ENCODE peak calls at places on chromosome 11, in four cellular contexts. N, D, Y and B are unnamed samples.
A peak's percentile ranks its signal among the peaks of the same experiment; 100 is the strongest.

GRCh38 chr11:14537134-14537599 is 17.0 kb upstream of the PSMA1 start:
- DNase-seq in N (peak; percentile 22), D (peak; percentile 15), Y (no peak), B (peak; percentile 62)

GRCh38 chr11:75346296-75346695 is 5.2 kb downstream of the ARRB1 start:
- DNase-seq in N (no peak), D (no peak), Y (no peak), B (no peak)

GRCh38 chr11:41309111-41309522 is 150.3 kb downstream of the LRRC4C start:
- DNase-seq in N (no peak), D (no peak), Y (no peak), B (no peak)

GRCh38 chr11:134609361-134610115 is 197.5 kb upstream of the B3GAT1 start:
- DNase-seq in N (no peak), D (no peak), Y (peak; percentile 57), B (no peak)

GRCh38 chr11:107397357-107397756 is 60.3 kb downstream of the CWF19L2 start:
- DNase-seq in N (no peak), D (no peak), Y (no peak), B (no peak)

GRCh38 chr11:11382858-11383532 is 29.9 kb upstream of the CSNK2A3 start:
- DNase-seq in N (no peak), D (no peak), Y (no peak), B (no peak)

GRCh38 chr11:69153661-69154060 is 2.1 kb upstream of the SMIM38 start:
- DNase-seq in N (no peak), D (peak; percentile 63), Y (no peak), B (no peak)

GRCh38 chr11:119419834-119420492 is 3.0 kb downstream of the THY1 start:
- DNase-seq in N (no peak), D (no peak), Y (peak; percentile 99), B (no peak)

GRCh38 chr11:108474664-108475485 is 7.5 kb upstream of the C11orf65 start:
- DNase-seq in N (no peak), D (no peak), Y (no peak), B (no peak)

GRCh38 chr11:126257144-126257543 is 11.6 kb downstream of the SRPRA start:
- DNase-seq in N (no peak), D (no peak), Y (no peak), B (no peak)

GRCh38 chr11:12706531-12707499 is 32.6 kb downstream of the TEAD1 start:
- DNase-seq in N (no peak), D (no peak), Y (no peak), B (peak; percentile 50)
- H3K4me3 ChIP-seq in N (no peak overlapping the region), D (no peak overlapping the region), Y (no peak overlapping the region), B (no peak overlapping the region)

GRCh38 chr11:66119348-66120133 is 49.5 kb downstream of the PACS1 start:
- DNase-seq in N (peak; percentile 47), D (peak; percentile 94), Y (no peak), B (peak; percentile 97)
- H3K4me3 ChIP-seq in N (no peak overlapping the region), D (no peak overlapping the region), Y (no peak overlapping the region), B (no peak overlapping the region)

GRCh38 chr11:18324381-18324780 is 2.0 kb downstream of the GTF2H1 start:
- DNase-seq in N (no peak), D (no peak), Y (no peak), B (no peak)
- H3K4me3 ChIP-seq in N (no peak overlapping the region), D (no peak overlapping the region), Y (no peak overlapping the region), B (peak overlapping the region; percentile 71)

DNA sequence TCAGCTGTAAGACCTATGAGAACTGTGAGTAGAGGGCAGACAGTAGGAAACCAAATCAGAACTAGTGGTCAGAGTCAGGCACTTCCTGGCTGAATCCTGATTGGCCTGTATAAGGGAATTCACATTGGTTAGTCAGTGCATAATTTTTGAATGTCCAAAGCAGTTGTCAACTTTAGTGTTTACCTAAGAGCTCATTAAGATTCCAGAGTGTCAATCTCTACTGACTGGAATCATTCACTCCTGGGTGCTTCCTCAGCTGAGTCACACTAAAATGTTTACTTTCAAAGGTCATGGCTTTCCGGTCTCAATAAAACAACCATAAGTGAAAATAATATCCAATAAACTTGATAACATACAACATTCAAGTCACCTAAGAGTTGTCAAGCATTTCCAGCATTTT is 306.1 kb downstream of the C11orf87 start:
- DNase-seq in N (no peak), D (no peak), Y (no peak), B (no peak)
- H3K4me3 ChIP-seq in N (no peak overlapping the region), D (no peak overlapping the region), Y (no peak overlapping the region), B (no peak overlapping the region)